ENCODE peak calls at places on chromosomes 3 and 15, in six cellular contexts. I is lower lobe of right lung; V is T47D; Q is activated CD8-positive, alpha-beta memory T cell treated with anti-CD3 and anti-CD28 coated beads for 24 hours; W is CD4-positive, alpha-beta T cell; P is left ventricle myocardium superior. E is an unnamed sample.
A peak's percentile ranks its signal among the peaks of the same experiment; 100 is the strongest.

GRCh38 chr15:78000089-78000926 is 77.2 kb downstream of the TBC1D2B start:
- DNase-seq in I (peak; percentile 91), V (peak; percentile 91), Q (peak; percentile 85), W (peak; percentile 64), P (peak; percentile 84), E (peak; percentile 66)

GRCh38 chr3:160134964-160135363 is 90.3 kb upstream of the C3orf80 start:
- DNase-seq in I (no peak), V (no peak), Q (no peak), W (no peak), P (no peak), E (no peak)

GRCh38 chr15:89652666-89653065 is 2.6 kb downstream of the KIF7 start:
- DNase-seq in I (no peak), V (no peak), Q (no peak), W (no peak), P (no peak), E (no peak)

GRCh38 chr3:113668015-113668414 is 28.4 kb downstream of the USF3 start:
- DNase-seq in I (no peak), V (no peak), Q (no peak), W (no peak), P (no peak), E (no peak)

GRCh38 chr3:151845506-151845905 is 27.9 kb upstream of the SUCNR1 start:
- DNase-seq in I (no peak), V (no peak), Q (no peak), W (no peak), P (no peak), E (no peak)

GRCh38 chr3:42745291-42745745 is 27.7 kb downstream of the CCDC13 start:
- DNase-seq in I (no peak), V (no peak), Q (peak; percentile 11), W (no peak), P (no peak), E (no peak)

GRCh38 chr15:71780349-71780976 is 29.9 kb upstream of the NR2E3 start:
- DNase-seq in I (no peak), V (peak; percentile 41), Q (peak; percentile 64), W (peak; percentile 9), P (no peak), E (peak; percentile 16)

GRCh38 chr3:105747056-105747455 is 121.8 kb downstream of the CBLB start:
- DNase-seq in I (no peak), V (no peak), Q (no peak), W (no peak), P (no peak), E (no peak)

GRCh38 chr15:28913171-28913765 is 27.5 kb downstream of the APBA2 start:
- DNase-seq in I (peak; percentile 34), V (no peak), Q (no peak), W (no peak), P (no peak), E (no peak)

GRCh38 chr15:75049392-75049791 is 26.0 kb downstream of the PPCDC start:
- DNase-seq in I (peak; percentile 79), V (no peak), Q (no peak), W (no peak), P (peak; percentile 89), E (no peak)

E was measured in activated T-helper 9 cell treated with anti-CD3 and anti-CD28 coated beads, Interleukin-2, amount 50 U/mL, for 16 hours.